ENCODE peak calls at places on chromosomes 12 and 14, in five cellular contexts. N, L, D, R and W are unnamed samples.

GRCh38 chr12:111022386-111022785 is 102.0 kb upstream of the MYL2 start:
- DNase-seq in N (no peak), L (no peak), D (no peak), R (no peak), W (no peak)

GRCh38 chr14:32374155-32374554 is 45.1 kb downstream of the AKAP6 start:
- DNase-seq in N (no peak), L (no peak), D (no peak), R (no peak), W (no peak)

GRCh38 chr14:22980672-22981089 is 1.7 kb downstream of the AJUBA start:
- DNase-seq in N (peak; percentile 51), L (no peak), D (peak; percentile 54), R (no peak), W (no peak)

GRCh38 chr14:58572092-58572853 is 65.5 kb upstream of the DACT1 start:
- DNase-seq in N (peak; percentile 47), L (no peak), D (peak; percentile 43), R (no peak), W (no peak)

GRCh38 chr12:56808954-56809353 is 45.8 kb downstream of the HSD17B6 start:
- DNase-seq in N (no peak), L (no peak), D (no peak), R (no peak), W (no peak)

GRCh38 chr12:81212996-81213696 is 135.3 kb downstream of the ACSS3 start:
- DNase-seq in N (no peak), L (no peak), D (no peak), R (no peak), W (no peak)

GRCh38 chr12:85874064-85874463 is at the start of gene NTS:
- DNase-seq in N (no peak), L (no peak), D (no peak), R (peak; percentile 63), W (no peak)

GRCh38 chr12:57518920-57519757 is 1.2 kb downstream of the DDIT3 start:
- DNase-seq in N (no peak), L (no peak), D (no peak), R (no peak), W (no peak)

GRCh38 chr12:124940393-124941169 is 26.1 kb upstream of the UBC start:
- DNase-seq in N (peak; percentile 74), L (peak; percentile 87), D (peak; percentile 91), R (no peak), W (peak; percentile 96)

GRCh38 chr12:120462099-120462640 is 7.4 kb downstream of the SRSF9 start:
- DNase-seq in N (no peak), L (no peak), D (no peak), R (no peak), W (no peak)

GRCh38 chr12:60980558-60980957 is 1279.6 kb upstream of the USP15 start:
- DNase-seq in N (no peak), L (no peak), D (no peak), R (no peak), W (no peak)

GRCh38 chr12:13592063-13592942 is 389.1 kb downstream of the GRIN2B start:
- DNase-seq in N (no peak), L (no peak), D (peak; percentile 24), R (no peak), W (no peak)

GRCh38 chr14:68655021-68655811 is 137.7 kb downstream of the ZFP36L1 start:
- DNase-seq in N (no peak), L (no peak), D (no peak), R (no peak), W (peak; percentile 74)

GRCh38 chr12:58313091-58313855 is 371.9 kb downstream of the ATP23 start:
- DNase-seq in N (no peak), L (no peak), D (no peak), R (no peak), W (no peak)

GRCh38 chr12:27957366-27957765 is 15.2 kb downstream of the PTHLH start:
- DNase-seq in N (no peak), L (no peak), D (no peak), R (no peak), W (no peak)

GRCh38 chr14:102485693-102486512 is 23.7 kb downstream of the ANKRD9 start:
- DNase-seq in N (no peak), L (no peak), D (no peak), R (no peak), W (peak; percentile 39)

GRCh38 chr14:89858084-89858483 is 96.4 kb downstream of the EFCAB11 start:
- DNase-seq in N (no peak), L (no peak), D (no peak), R (no peak), W (no peak)

GRCh38 chr12:85179680-85180300 is 100.2 kb upstream of the ALX1 start:
- DNase-seq in N (no peak), L (no peak), D (no peak), R (no peak), W (no peak)

GRCh38 chr14:105026033-105026785 is 5.3 kb upstream of the CDCA4 start:
- DNase-seq in N (no peak), L (no peak), D (no peak), R (no peak), W (no peak)